ENCODE peak calls at places on chromosome 12, in four cellular contexts. D, N, X and E are unnamed samples.

GRCh38 chr12:108643941-108644742 is 10.4 kb upstream of the SELPLG start:
- DNase-seq in X (no peak), N (no peak), D (no peak), E (no peak)

GRCh38 chr12:47767197-47767724 is 5.8 kb upstream of the SLC48A1 start:
- DNase-seq in X (peak), N (peak), D (peak), E (no peak)

GRCh38 chr12:101323255-101323654 is 43.4 kb downstream of the UTP20 start:
- DNase-seq in X (no peak), N (no peak), D (no peak), E (no peak)

GRCh38 chr12:66044731-66045130 is 85.8 kb downstream of the LLPH start:
- DNase-seq in D (no peak), X (no peak), N (no peak), E (no peak)

GRCh38 chr12:67630373-67631088 is 18.0 kb upstream of the DYRK2 start:
- DNase-seq in D (peak), N (peak), X (peak), E (no peak)

GRCh38 chr12:29216266-29216665 is 67.2 kb downstream of the FAR2 start:
- DNase-seq in X (no peak), N (no peak), D (no peak), E (no peak)

GRCh38 chr12:25764892-25765291 is 193.6 kb upstream of the RASSF8 start:
- DNase-seq in D (no peak), X (no peak), N (no peak), E (no peak)

GRCh38 chr12:115570271-115570777 is 707.2 kb downstream of the MED13L start:
- DNase-seq in X (no peak), N (peak), D (no peak), E (peak)

GRCh38 chr12:59657266-59657665 is 61.4 kb downstream of the SLC16A7 start:
- DNase-seq in X (no peak), N (no peak), D (no peak), E (no peak)

GRCh38 chr12:5965950-5966383 is 20.9 kb upstream of the ANO2 start:
- DNase-seq in X (peak), N (peak), D (peak), E (peak)

GRCh38 chr12:69837191-69838085 is 12.4 kb downstream of the MYRFL start:
- DNase-seq in D (no peak), N (peak), X (no peak), E (no peak)

GRCh38 chr12:98736352-98737326 is 91.5 kb downstream of the APAF1 start:
- DNase-seq in X (no peak), N (peak), D (no peak), E (no peak)

GRCh38 chr12:82650627-82651337 is 35.9 kb upstream of the TMTC2 start:
- DNase-seq in D (peak), N (no peak), X (peak), E (no peak)

GRCh38 chr12:112841891-112842290 is 50.3 kb downstream of the RPH3A start:
- DNase-seq in N (no peak), X (no peak), D (no peak), E (no peak)

GRCh38 chr12:89433634-89434033 is 81.3 kb upstream of the DUSP6 start:
- DNase-seq in D (no peak), X (no peak), N (no peak), E (no peak)

GRCh38 chr12:123995023-123995422 is 22.0 kb downstream of the ZNF664 start:
- DNase-seq in D (no peak), N (no peak), X (no peak), E (no peak)

GRCh38 chr12:68775121-68775520 is 29.1 kb downstream of the SLC35E3 start:
- DNase-seq in X (no peak), N (no peak), D (no peak), E (no peak)

GRCh38 chr12:88325076-88325827 is 183.1 kb downstream of the TMTC3 start:
- DNase-seq in X (no peak), N (no peak), D (no peak), E (no peak)

GRCh38 chr12:106598003-106598402 is 15.2 kb downstream of the RFX4 start:
- DNase-seq in X (no peak), N (no peak), D (no peak), E (no peak)

GRCh38 chr12:115983226-115983798 is 294.2 kb downstream of the MED13L start:
- DNase-seq in D (no peak), X (no peak), N (peak), E (no peak)

GRCh38 chr12:62484234-62484633 is 17.6 kb downstream of the MON2 start:
- DNase-seq in X (no peak), N (no peak), D (no peak), E (no peak)

GRCh38 chr12:21428241-21428640 is 9.2 kb upstream of the PYROXD1 start:
- DNase-seq in N (no peak), D (no peak), X (no peak), E (no peak)

GRCh38 chr12:113887906-113888305 is 78.2 kb downstream of the RBM19 start:
- DNase-seq in N (no peak), X (no peak), D (no peak), E (no peak)

GRCh38 chr12:58918475-58918874 is 1.8 kb downstream of the LRIG3 start:
- DNase-seq in N (peak), X (no peak), D (no peak), E (no peak)